ENCODE peak calls at places on chromosomes 16 and 17, in four cellular contexts. W is B cell; H is NCI-H748 treated with DMSO at 0.1 percent for 48 hours; M is CD8-positive, alpha-beta T cell. U is an unnamed sample.

GRCh38 chr17:46862949-46863348 is 11.6 kb downstream of the WNT9B start:
- DNase-seq in W (no peak), H (no peak), M (no peak), U (no peak)

GRCh38 chr16:47504599-47504998 is 43.5 kb downstream of the PHKB start:
- DNase-seq in M (no peak), H (no peak), W (no peak), U (no peak)

GRCh38 chr16:71867934-71868333 is 16.0 kb downstream of the ZNF821 start:
- DNase-seq in H (no peak), W (no peak), M (no peak), U (no peak)

GRCh38 chr17:83057793-83058477 is 21.5 kb upstream of the METRNL start:
- DNase-seq in H (no peak), W (no peak), M (peak), U (no peak)

GRCh38 chr16:12294471-12294870 is 317.9 kb downstream of the SNX29 start:
- DNase-seq in M (no peak), H (no peak), W (no peak), U (no peak)

GRCh38 chr17:83153681-83154310 is 74.4 kb downstream of the METRNL start:
- DNase-seq in W (no peak), M (no peak), H (no peak), U (no peak)

GRCh38 chr16:86575754-86576557 is 2.4 kb upstream of the FOXL1 start:
- DNase-seq in W (peak), M (peak), H (peak), U (peak)

GRCh38 chr16:57884655-57885133 is 82.4 kb upstream of the KIFC3 start:
- DNase-seq in W (no peak), H (no peak), M (no peak), U (no peak)

GRCh38 chr17:50191070-50192045 is 10.1 kb downstream of the COL1A1 start:
- DNase-seq in M (no peak), W (no peak), H (no peak), U (no peak)

GRCh38 chr16:63702981-63703590 is 1418.8 kb downstream of the CDH11 start:
- DNase-seq in M (no peak), W (no peak), H (no peak), U (no peak)

GRCh38 chr17:57694051-57694450 is 51.0 kb downstream of the CCDC182 start:
- DNase-seq in H (no peak), W (no peak), M (no peak), U (no peak)

GRCh38 chr16:58678716-58679115 is 5.9 kb downstream of the SLC38A7 start:
- DNase-seq in M (no peak), H (no peak), W (no peak), U (peak)

GRCh38 chr16:9016824-9017223 is 53.1 kb upstream of the USP7 start:
- DNase-seq in H (no peak), W (no peak), M (no peak), U (no peak)

GRCh38 chr17:53919356-53919755 is 96.6 kb downstream of the KIF2B start:
- DNase-seq in W (no peak), H (no peak), M (no peak), U (no peak)

GRCh38 chr16:1014771-1015495 is 33.4 kb downstream of the SOX8 start:
- DNase-seq in W (no peak), H (no peak), M (no peak), U (no peak)

GRCh38 chr16:84207266-84207665 is 16.3 kb downstream of the ADAD2 start:
- DNase-seq in M (no peak), W (no peak), H (no peak), U (no peak)

GRCh38 chr16:73886378-73886777 is 410.2 kb upstream of the PSMD7 start:
- DNase-seq in H (no peak), W (no peak), M (no peak), U (no peak)

GRCh38 chr17:74042744-74043486 is 160.6 kb upstream of the RPL38 start:
- DNase-seq in M (no peak), H (no peak), W (no peak), U (peak)

GRCh38 chr16:85075236-85075924 is 36.9 kb downstream of the CIBAR2 start:
- DNase-seq in H (no peak), M (no peak), W (no peak), U (no peak)

GRCh38 chr16:9859706-9860105 is 322.5 kb downstream of the GRIN2A start:
- DNase-seq in H (no peak), M (no peak), W (no peak), U (no peak)

GRCh38 chr16:85220125-85220839 is 108.0 kb upstream of the CIBAR2 start:
- DNase-seq in W (no peak), M (no peak), H (peak), U (no peak)

GRCh38 chr17:22570144-22570845 is 878.0 kb downstream of the KCNJ18 start:
- DNase-seq in H (no peak), W (no peak), M (no peak), U (no peak)

GRCh38 chr16:87806608-87807546 is 41.1 kb upstream of the KLHDC4 start:
- DNase-seq in M (peak), H (peak), W (peak), U (peak)

GRCh38 chr16:51508813-51509212 is 357.7 kb upstream of the SALL1 start:
- DNase-seq in W (no peak), H (no peak), M (no peak), U (no peak)

GRCh38 chr17:35614835-35615234 is 27.7 kb downstream of the AP2B1 start:
- DNase-seq in H (no peak), M (no peak), W (no peak), U (no peak)

GRCh38 chr17:82882715-82883446 is 43.1 kb upstream of the ZNF750 start:
- DNase-seq in M (peak), H (no peak), W (peak), U (no peak)

GRCh38 chr17:42894283-42895184 is 6.1 kb upstream of the G6PC1 start:
- DNase-seq in H (no peak), M (no peak), W (no peak), U (no peak)

GRCh38 chr16:74623214-74623842 is 16.4 kb upstream of the GLG1 start:
- DNase-seq in M (no peak), H (no peak), W (peak), U (no peak)

GRCh38 chr16:2428051-2428786 is 1.0 kb upstream of the CCNF start:
- DNase-seq in W (peak), M (no peak), H (no peak), U (no peak)

GRCh38 chr17:34527908-34528470 is 51.4 kb upstream of the TMEM132E start:
- DNase-seq in M (no peak), H (no peak), W (no peak), U (no peak)

GRCh38 chr17:19538095-19539039 is 4.7 kb downstream of the SLC47A1 start:
- DNase-seq in M (no peak), W (no peak), H (no peak), U (no peak)

GRCh38 chr17:19005789-19006430 is 1.3 kb upstream of the FAM83G start:
- DNase-seq in W (no peak), M (no peak), H (no peak), U (no peak)

GRCh38 chr17:73261952-73262675 is 434 bp upstream of the CPSF4L start:
- DNase-seq in H (no peak), W (no peak), M (no peak), U (no peak)

GRCh38 chr17:51402881-51403280 is 142.5 kb downstream of the UTP18 start:
- DNase-seq in M (no peak), W (no peak), H (no peak), U (no peak)

GRCh38 chr17:17752822-17753448 is 71.7 kb downstream of the RAI1 start:
- DNase-seq in M (no peak), W (peak), H (no peak), U (no peak)

GRCh38 chr17:50195196-50195865 is 6.1 kb downstream of the COL1A1 start:
- DNase-seq in H (no peak), W (no peak), M (no peak), U (no peak)

GRCh38 chr17:691423-691822 is 23.2 kb downstream of the VPS53 start:
- DNase-seq in H (no peak), M (no peak), W (no peak), U (no peak)

U was measured in H54.